ENCODE peak calls at places on chromosome 14, in nine cellular contexts. F is GDM1; L is smooth muscle cell of the brain vasculature; K is breast epithelium; I is activated CD8-positive, alpha-beta T cell treated with anti-CD3 and anti-CD28 coated beads for 36 hours; B is stimulated activated CD4-positive, alpha-beta T cell treated with anti-CD3 and anti-CD28 coated beads, Interleukin-1b, Interleukin-23, amount 100 ng/mL, for 1 hour; R is ascending aorta; A is amniotic epithelial cell; U is Right ventricle myocardium inferior. V is an unnamed sample.

GRCh38 chr14:64960762-64961276 is 11.3 kb downstream of the RAB15 start:
- DNase-seq in F (no peak), L (no peak), K (peak; percentile 45), I (no peak), B (no peak), R (no peak), A (no peak), U (no peak), V (no peak)

GRCh38 chr14:99564256-99564902 is 39.6 kb downstream of the CCDC85C start:
- DNase-seq in F (no peak), L (peak; percentile 72), K (peak; percentile 60), I (no peak), B (no peak), R (no peak), A (peak; percentile 55), U (no peak), V (no peak)

GRCh38 chr14:89921896-89922548 is 32.5 kb downstream of the EFCAB11 start:
- DNase-seq in F (no peak), L (no peak), K (no peak), I (no peak), B (no peak), R (no peak), A (peak; percentile 92), U (no peak), V (no peak)

GRCh38 chr14:83816755-83817154 is 1713.2 kb upstream of the FLRT2 start:
- DNase-seq in F (no peak), L (no peak), K (no peak), I (no peak), B (no peak), R (no peak), A (peak; percentile 95), U (no peak), V (no peak)

GRCh38 chr14:80974338-80975078 is 19.1 kb downstream of the TSHR start:
- DNase-seq in F (no peak), L (no peak), K (no peak), I (no peak), B (no peak), R (no peak), A (peak; percentile 29), U (no peak), V (no peak)

GRCh38 chr14:51682411-51682810 is 30.7 kb downstream of the FRMD6 start:
- DNase-seq in F (no peak), L (no peak), K (no peak), I (no peak), B (no peak), R (no peak), A (peak; percentile 85), U (no peak), V (no peak)

GRCh38 chr14:24368562-24369252 is 723 bp downstream of the NFATC4 start:
- DNase-seq in F (peak; percentile 40), L (no peak), K (peak; percentile 56), I (peak; percentile 66), B (no peak), R (no peak), A (peak; percentile 45), U (peak; percentile 75), V (no peak)

GRCh38 chr14:47435331-47435965 is 240.0 kb downstream of the MDGA2 start:
- DNase-seq in F (no peak), L (no peak), K (no peak), I (no peak), B (no peak), R (no peak), A (no peak), U (no peak), V (no peak)

GRCh38 chr14:66401447-66402095 is 84.6 kb upstream of the CCDC196 start:
- DNase-seq in F (no peak), L (no peak), K (no peak), I (no peak), B (no peak), R (no peak), A (peak; percentile 41), U (no peak), V (no peak)

GRCh38 chr14:57939084-57939483 is 73.2 kb upstream of the SLC35F4 start:
- DNase-seq in F (no peak), L (no peak), K (no peak), I (no peak), B (no peak), R (no peak), A (no peak), U (no peak), V (no peak)

GRCh38 chr14:77582511-77582910 is 33.9 kb downstream of the SPTLC2 start:
- DNase-seq in F (no peak), L (no peak), K (no peak), I (no peak), B (no peak), R (no peak), A (peak; percentile 37), U (no peak), V (no peak)

GRCh38 chr14:104422301-104423223 is 157.0 kb upstream of the C14orf180 start:
- DNase-seq in F (no peak), L (no peak), K (no peak), I (no peak), B (no peak), R (no peak), A (no peak), U (no peak), V (peak; percentile 9)

GRCh38 chr14:39704581-39704980 is 272.3 kb upstream of the FBXO33 start:
- DNase-seq in F (no peak), L (no peak), K (no peak), I (no peak), B (no peak), R (no peak), A (no peak), U (no peak), V (no peak)

GRCh38 chr14:60944206-60944605 is 36.7 kb downstream of the TRMT5 start:
- DNase-seq in F (no peak), L (no peak), K (no peak), I (no peak), B (no peak), R (no peak), A (no peak), U (peak; percentile 17), V (no peak)

GRCh38 chr14:23095196-23096108 is at the start of gene C14orf119:
- DNase-seq in F (no peak), L (peak; percentile 99), K (peak; percentile 100), I (peak; percentile 100), B (peak; percentile 98), R (peak; percentile 99), A (peak; percentile 99), U (no peak), V (peak; percentile 100)

GRCh38 chr14:106872619-106873446 is 1346.5 kb downstream of the TMEM121 start:
- DNase-seq in F (peak; percentile 84), L (no peak), K (peak; percentile 64), I (peak; percentile 95), B (peak; percentile 54), R (no peak), A (no peak), U (peak; percentile 88), V (no peak)

GRCh38 chr14:72906879-72907278 is 13.0 kb upstream of the DPF3 start:
- DNase-seq in F (no peak), L (no peak), K (no peak), I (no peak), B (no peak), R (no peak), A (no peak), U (no peak), V (no peak)

GRCh38 chr14:35400707-35401421 is 3.7 kb downstream of the NFKBIA start:
- DNase-seq in F (no peak), L (no peak), K (no peak), I (peak; percentile 84), B (no peak), R (no peak), A (peak; percentile 64), U (no peak), V (no peak)

GRCh38 chr14:62082779-62083178 is 320.6 kb downstream of the SNAPC1 start:
- DNase-seq in F (no peak), L (no peak), K (no peak), I (no peak), B (no peak), R (no peak), A (no peak), U (no peak), V (no peak)

GRCh38 chr14:61003571-61003970 is 22.5 kb downstream of the SLC38A6 start:
- DNase-seq in F (no peak), L (no peak), K (no peak), I (no peak), B (no peak), R (no peak), A (peak; percentile 34), U (no peak), V (no peak)

GRCh38 chr14:37253905-37254304 is 56.2 kb downstream of the MIPOL1 start:
- DNase-seq in F (no peak), L (peak; percentile 45), K (no peak), I (no peak), B (no peak), R (no peak), A (peak; percentile 55), U (no peak), V (no peak)

GRCh38 chr14:101065696-101066694 is 162.5 kb upstream of the RTL1 start:
- DNase-seq in F (no peak), L (no peak), K (no peak), I (no peak), B (no peak), R (no peak), A (no peak), U (no peak), V (peak; percentile 8)

GRCh38 chr14:57583396-57583795 is 89.7 kb upstream of the CCDC198 start:
- DNase-seq in F (no peak), L (no peak), K (no peak), I (no peak), B (no peak), R (no peak), A (no peak), U (no peak), V (no peak)

GRCh38 chr14:103141117-103141796 is 18.0 kb downstream of the TNFAIP2 start:
- DNase-seq in F (peak; percentile 35), L (no peak), K (no peak), I (peak; percentile 66), B (no peak), R (no peak), A (peak; percentile 54), U (no peak), V (no peak)

GRCh38 chr14:72416081-72416849 is 477.6 kb downstream of the DPF3 start:
- DNase-seq in F (no peak), L (no peak), K (no peak), I (no peak), B (no peak), R (no peak), A (no peak), U (no peak), V (no peak)

GRCh38 chr14:100865682-100866591 is 37.6 kb downstream of the RTL1 start:
- DNase-seq in F (no peak), L (no peak), K (no peak), I (no peak), B (no peak), R (no peak), A (no peak), U (peak; percentile 49), V (no peak)

GRCh38 chr14:67050892-67051291 is 138.3 kb upstream of the GARIN2 start:
- DNase-seq in F (no peak), L (no peak), K (no peak), I (no peak), B (no peak), R (no peak), A (no peak), U (no peak), V (no peak)

GRCh38 chr14:58656671-58657411 is 19.1 kb downstream of the DACT1 start:
- DNase-seq in F (no peak), L (no peak), K (no peak), I (no peak), B (no peak), R (no peak), A (no peak), U (no peak), V (no peak)

GRCh38 chr14:93715279-93715927 is 72.9 kb downstream of the PRIMA1 start:
- DNase-seq in F (no peak), L (no peak), K (peak; percentile 7), I (no peak), B (no peak), R (no peak), A (no peak), U (no peak), V (no peak)

GRCh38 chr14:47674148-47674545 is 1.3 kb downstream of the MDGA2 start:
- DNase-seq in F (no peak), L (no peak), K (no peak), I (no peak), B (no peak), R (no peak), A (no peak), U (no peak), V (no peak)

GRCh38 chr14:68248481-68249255 is 429.1 kb downstream of the RAD51B start:
- DNase-seq in F (peak; percentile 32), L (no peak), K (no peak), I (no peak), B (no peak), R (no peak), A (peak; percentile 83), U (peak; percentile 52), V (no peak)

V was measured in omental fat pad.